ENCODE peak calls at places on chromosomes 12 and 14, in seven cellular contexts. X, R, E, T, C, L and K are unnamed samples.

GRCh38 chr14:66360526-66360925 is 125.6 kb upstream of the CCDC196 start:
- ATAC-seq in X (no peak), R (no peak), E (no peak), T (no peak), C (no peak), L (no peak), K (no peak)

GRCh38 chr14:72801381-72801812 is 92.5 kb downstream of the DPF3 start:
- ATAC-seq in X (peak), R (no peak), E (no peak), T (peak), C (peak), L (no peak), K (no peak)

GRCh38 chr14:93956514-93957332 is 19.6 kb downstream of the ASB2 start:
- ATAC-seq in X (no peak), R (no peak), E (no peak), T (no peak), C (no peak), L (no peak), K (no peak)

GRCh38 chr14:67766035-67766680 is 50.2 kb downstream of the ZFYVE26 start:
- ATAC-seq in X (no peak), R (no peak), E (peak), T (no peak), C (no peak), L (peak), K (peak)

GRCh38 chr12:20629414-20630156 is 65.5 kb upstream of the SLCO1C1 start:
- ATAC-seq in X (no peak), R (peak), E (no peak), T (peak), C (no peak), L (peak), K (no peak)

GRCh38 chr12:117421068-117421771 is 59.8 kb upstream of the NOS1 start:
- ATAC-seq in X (no peak), R (no peak), E (no peak), T (no peak), C (no peak), L (no peak), K (no peak)

GRCh38 chr14:94307410-94307992 is 14.4 kb upstream of the SERPINA10 start:
- ATAC-seq in X (no peak), R (peak), E (no peak), T (no peak), C (no peak), L (no peak), K (no peak)

GRCh38 chr12:13046914-13047472 is 2.8 kb downstream of the FAM234B start:
- ATAC-seq in X (no peak), R (no peak), E (no peak), T (no peak), C (peak), L (no peak), K (no peak)

GRCh38 chr12:80166751-80167150 is 67.4 kb downstream of the OTOGL start:
- ATAC-seq in X (no peak), R (no peak), E (no peak), T (no peak), C (no peak), L (no peak), K (no peak)

GRCh38 chr12:1993341-1993740 is 10.9 kb downstream of the DCP1B start:
- ATAC-seq in X (no peak), R (no peak), E (no peak), T (peak), C (peak), L (no peak), K (no peak)

GRCh38 chr14:34640826-34641225 is 10.9 kb upstream of the SNX6 start:
- ATAC-seq in X (no peak), R (no peak), E (no peak), T (no peak), C (no peak), L (no peak), K (no peak)

GRCh38 chr14:73759183-73759713 is 45.1 kb upstream of the PNMA1 start:
- ATAC-seq in X (no peak), R (no peak), E (no peak), T (peak), C (no peak), L (peak), K (peak)

GRCh38 chr14:73438993-73439392 is 19.4 kb downstream of the NUMB start:
- ATAC-seq in X (no peak), R (no peak), E (no peak), T (no peak), C (no peak), L (no peak), K (no peak)

GRCh38 chr12:113440947-113441782 is 19.0 kb downstream of the SDSL start:
- ATAC-seq in X (no peak), R (no peak), E (no peak), T (no peak), C (no peak), L (no peak), K (no peak)